ENCODE peak calls at places on chromosomes 16 and 17, in seven cellular contexts. N is prostate gland, P is sigmoid colon, Y is stomach, M is K562, L is transverse colon, B is Panc1. K is an unnamed sample.

GRCh38 chr17:28916302-28916934 is 13.5 kb upstream of the DHRS13 start:
- DNase-seq in N (peak), P (no peak), Y (peak), M (no peak), L (no peak), B (no peak), K (no peak)

GRCh38 chr17:76716834-76717205 is 6.1 kb upstream of the MXRA7 start:
- DNase-seq in N (no peak), P (no peak), Y (no peak), M (no peak), L (no peak), B (no peak), K (no peak)

GRCh38 chr17:80005360-80006338 is 30.0 kb downstream of the TBC1D16 start:
- DNase-seq in N (no peak), P (no peak), Y (peak), M (peak), L (peak), B (no peak), K (peak)

GRCh38 chr17:12342609-12343248 is 322.1 kb downstream of the MAP2K4 start:
- DNase-seq in N (no peak), P (no peak), Y (peak), M (peak), L (peak), B (peak), K (no peak)

GRCh38 chr17:20280051-20280450 is 187.3 kb downstream of the LGALS9B start:
- DNase-seq in N (no peak), P (no peak), Y (no peak), M (no peak), L (no peak), B (no peak), K (no peak)

GRCh38 chr17:56185905-56186783 is 32.9 kb downstream of the ANKFN1 start:
- DNase-seq in N (no peak), P (no peak), Y (no peak), M (no peak), L (no peak), B (no peak), K (no peak)

GRCh38 chr16:50458694-50459271 is 89.4 kb upstream of the NKD1 start:
- DNase-seq in N (no peak), P (peak), Y (no peak), M (no peak), L (no peak), B (no peak), K (peak)

GRCh38 chr16:56226187-56226586 is 34.9 kb downstream of the GNAO1 start:
- DNase-seq in N (no peak), P (no peak), Y (no peak), M (no peak), L (no peak), B (no peak), K (no peak)

GRCh38 chr17:76557368-76558209 is 17.7 kb downstream of the PRCD start:
- DNase-seq in N (peak), P (peak), Y (peak), M (peak), L (peak), B (peak), K (peak)

GRCh38 chr17:64628641-64629040 is 33.5 kb downstream of the SMURF2 start:
- DNase-seq in N (no peak), P (no peak), Y (no peak), M (no peak), L (no peak), B (no peak), K (no peak)

GRCh38 chr17:82237083-82237745 is 8.4 kb downstream of the SLC16A3 start:
- DNase-seq in N (no peak), P (peak), Y (no peak), M (no peak), L (no peak), B (no peak), K (no peak)
- TF ChIP-seq POLR2AphosphoS5 in N (no peak), P (no peak), Y (no peak), M (no peak), L (peak), B (no peak), K (no peak)

DNA sequence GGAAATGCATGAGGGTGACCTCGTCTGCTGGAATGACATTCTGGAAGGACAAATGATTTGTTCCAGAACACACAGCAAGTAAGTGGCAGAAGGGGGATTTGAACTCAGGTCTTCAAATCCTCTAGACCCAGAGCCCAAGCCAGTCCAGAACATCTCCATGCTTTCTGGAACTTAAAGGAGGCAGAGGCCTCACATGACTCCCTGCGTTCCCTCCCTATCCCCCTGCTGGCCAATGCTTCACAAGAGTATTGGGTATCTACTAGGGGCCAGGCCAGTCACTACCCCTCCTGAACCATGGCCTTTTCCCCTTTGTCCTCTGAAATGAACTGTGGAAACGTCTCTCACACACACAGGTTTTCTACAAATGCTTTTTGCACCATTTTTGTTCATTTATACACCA is 7.6 kb upstream of the BEAN1 start:
- DNase-seq in N (no peak), P (peak), Y (no peak), M (no peak), L (no peak), B (no peak), K (no peak)
- TF ChIP-seq CTCF in N (no peak), P (no peak), Y (no peak), M (no peak), L (no peak), B (no peak), K (no peak)

DNA sequence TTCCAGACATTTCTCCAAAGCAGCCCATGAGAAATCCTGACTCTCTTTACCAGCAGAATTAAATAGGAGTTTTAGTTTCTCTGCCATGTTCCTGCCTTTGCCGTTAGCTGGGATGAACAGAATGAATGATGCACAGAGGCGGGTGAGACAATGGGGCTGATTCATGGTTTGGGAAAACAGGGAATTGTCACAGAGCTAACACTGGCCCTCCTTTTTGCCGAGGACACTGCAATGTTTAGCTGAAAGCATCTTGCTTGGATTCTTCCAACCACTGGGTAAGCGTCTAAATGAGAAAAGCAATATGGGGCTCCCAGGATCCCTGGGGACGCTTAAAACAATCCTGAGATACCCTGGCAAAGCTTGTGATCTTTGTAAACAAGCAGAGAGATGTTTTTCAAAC is 12.8 kb upstream of the PAFAH1B1 start:
- DNase-seq in N (no peak), P (no peak), Y (no peak), M (no peak), L (no peak), B (no peak), K (no peak)
- TF ChIP-seq POLR2AphosphoS5 in N (no peak), P (no peak), Y (no peak), M (no peak), L (no peak), B (no peak), K (no peak)

GRCh38 chr17:39669897-39670735 is 1.9 kb downstream of the PNMT start:
- DNase-seq in N (no peak), P (no peak), Y (no peak), M (no peak), L (no peak), B (no peak), K (no peak)

GRCh38 chr17:39672522-39673334 is 4.5 kb downstream of the PNMT start:
- DNase-seq in N (no peak), P (no peak), Y (no peak), M (no peak), L (no peak), B (no peak), K (no peak)

GRCh38 chr17:39668141-39668924 is at the start of gene PNMT:
- DNase-seq in N (peak), P (no peak), Y (peak), M (peak), L (peak), B (no peak), K (no peak)

GRCh38 chr17:39671651-39672521 is 3.6 kb downstream of the PNMT start:
- DNase-seq in N (peak), P (no peak), Y (peak), M (peak), L (peak), B (no peak), K (peak)

DNA sequence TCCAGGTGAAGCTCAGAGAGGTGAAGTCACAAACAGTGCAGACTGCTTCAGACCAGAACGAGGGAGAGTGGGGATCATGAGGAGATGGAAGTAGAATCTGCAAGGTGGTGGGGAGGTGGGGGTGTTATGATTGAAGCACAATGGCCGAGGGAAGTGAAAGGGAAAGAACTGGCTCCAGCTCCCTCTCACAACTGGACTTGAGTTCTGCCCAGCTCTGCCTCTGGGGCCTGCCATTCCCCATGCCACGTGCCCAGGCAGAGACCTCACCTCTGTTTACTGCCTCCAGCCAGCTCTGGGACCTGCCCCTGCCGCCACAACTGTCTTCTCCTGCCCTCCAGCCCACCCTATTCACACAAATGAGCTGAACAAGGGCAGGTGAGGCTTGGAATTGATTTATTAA is 2.5 kb downstream of the PNMT start:
- DNase-seq in N (no peak), P (no peak), Y (no peak), M (no peak), L (no peak), B (no peak), K (no peak)
- TF ChIP-seq CTCF in N (no peak), P (no peak), Y (no peak), M (no peak), L (no peak), B (no peak), K (no peak)

DNA sequence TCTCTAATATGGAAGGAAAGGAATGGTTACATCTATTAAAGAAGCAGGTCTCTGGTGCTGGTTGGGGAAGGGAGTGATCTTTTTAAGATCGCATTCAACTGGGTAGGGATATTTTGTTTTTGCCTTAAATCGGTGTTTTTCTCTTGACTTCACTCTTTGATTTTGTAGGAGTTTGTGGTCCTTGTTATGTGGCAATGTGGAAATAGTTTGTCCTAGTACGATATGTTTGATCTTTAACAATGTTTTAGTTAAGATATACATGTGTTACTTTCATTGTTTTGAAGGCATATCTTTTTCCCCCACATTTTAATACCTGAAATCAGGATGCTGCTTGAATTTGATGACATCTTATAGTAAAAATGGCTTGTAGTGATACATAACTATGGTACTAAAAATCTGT is 8.7 kb downstream of the GGNBP2 start:
- DNase-seq in N (no peak), P (no peak), Y (no peak), M (no peak), L (no peak), B (no peak), K (no peak)
- TF ChIP-seq POLR2AphosphoS5 in N (no peak), P (no peak), Y (no peak), M (no peak), L (no peak), B (no peak), K (no peak)

DNA sequence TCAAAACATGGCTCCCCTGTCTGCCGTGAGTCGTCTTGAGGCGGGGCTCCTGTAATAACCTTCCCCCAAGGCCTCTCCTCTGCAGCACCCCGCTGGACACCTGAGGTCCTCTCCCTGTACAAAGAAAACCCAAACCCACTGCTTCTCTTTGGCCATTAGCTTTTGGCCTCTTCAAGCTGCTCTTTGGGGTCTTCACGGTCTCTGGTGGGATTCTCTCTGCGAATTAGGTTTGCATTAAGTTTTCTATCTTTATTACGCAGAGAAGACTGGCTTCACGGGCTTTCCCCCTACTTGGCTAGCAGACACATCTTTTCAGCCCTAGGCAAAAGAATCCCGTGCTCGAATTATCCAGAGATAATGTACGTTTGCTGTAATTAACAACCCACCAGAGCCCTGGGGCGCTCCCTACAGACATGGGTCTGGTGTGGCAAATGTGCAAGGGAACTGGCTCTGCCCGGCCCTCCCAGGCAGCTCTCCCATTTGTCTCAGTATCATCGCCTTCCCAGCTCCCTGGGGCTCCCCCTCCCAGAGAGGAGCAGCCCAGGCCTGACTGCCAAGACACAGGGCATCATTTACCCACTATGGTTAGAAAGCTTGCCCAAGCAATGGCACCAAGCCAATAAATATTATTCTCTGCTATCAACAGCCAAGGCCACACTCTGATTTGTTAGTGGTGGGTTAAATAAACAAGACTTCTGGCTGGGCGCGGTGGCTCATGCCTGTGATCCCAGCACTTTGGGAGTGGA is 24.7 kb upstream of the KLHDC4 start:
- DNase-seq in N (no peak), P (peak), Y (peak), M (no peak), L (peak), B (no peak), K (no peak)
- TF ChIP-seq CTCF in N (no peak), P (no peak), Y (no peak), M (no peak), L (no peak), B (no peak), K (no peak)

GRCh38 chr17:63436523-63437110 is 9.5 kb downstream of the CYB561 start:
- DNase-seq in N (no peak), P (no peak), Y (peak), M (no peak), L (no peak), B (no peak), K (no peak)
- TF ChIP-seq POLR2AphosphoS5 in N (no peak), P (no peak), Y (no peak), M (no peak), L (no peak), B (no peak), K (no peak)

GRCh38 chr17:78019367-78019975 is 61.0 kb downstream of the TNRC6C start:
- DNase-seq in N (no peak), P (no peak), Y (no peak), M (no peak), L (no peak), B (no peak), K (no peak)
- TF ChIP-seq CTCF in N (peak), P (peak), Y (peak), M (peak), L (peak), B (peak), K (peak)

GRCh38 chr16:11278681-11279628 is 2.2 kb downstream of the PRM1 start:
- DNase-seq in N (no peak), P (no peak), Y (no peak), M (no peak), L (no peak), B (no peak), K (no peak)
- TF ChIP-seq POLR2AphosphoS5 in N (no peak), P (no peak), Y (no peak), M (no peak), L (no peak), B (no peak), K (no peak)

K was measured in suprapubic skin.